ENCODE peak calls at places on chromosomes 4 and X, in six cellular contexts. X is GM23338, C is K562, W is GM12878, I is suprapubic skin, Y is stomach. U is an unnamed sample.

GRCh38 chrX:35380808-35381700 is 417.1 kb upstream of the MAGEB16 start:
- DNase-seq in W (peak; percentile 23), Y (no peak), C (no peak), X (peak; percentile 53), I (no peak), U (no peak)

GRCh38 chr4:62256469-62256868 is 1056.3 kb downstream of the ADGRL3 start:
- DNase-seq in C (no peak), I (no peak), X (no peak), Y (no peak), W (no peak), U (no peak)

GRCh38 chrX:9302400-9302799 is 162.5 kb upstream of the TBL1X start:
- DNase-seq in I (no peak), X (no peak), C (no peak), W (no peak), Y (no peak), U (no peak)

GRCh38 chrX:46376246-46376885 is 168.9 kb downstream of the ZNF674 start:
- DNase-seq in X (peak; percentile 69), W (no peak), I (no peak), Y (no peak), C (peak; percentile 3), U (no peak)

GRCh38 chr4:40261246-40262078 is 64.6 kb downstream of the RHOH start:
- DNase-seq in X (peak; percentile 23), Y (no peak), I (no peak), C (no peak), W (no peak), U (no peak)

GRCh38 chr4:73679836-73680235 is 59.6 kb upstream of the RASSF6 start:
- DNase-seq in I (no peak), Y (no peak), X (no peak), W (no peak), C (no peak), U (no peak)

GRCh38 chr4:1170805-1171305 is 1.5 kb downstream of the SPON2 start:
- DNase-seq in X (no peak), C (no peak), W (no peak), I (peak; percentile 71), Y (no peak), U (peak; percentile 68)

GRCh38 chr4:126779446-126780166 is 853.2 kb upstream of the INTU start:
- DNase-seq in Y (no peak), W (no peak), X (no peak), I (peak; percentile 61), C (peak; percentile 54), U (no peak)

GRCh38 chrX:96611619-96612362 is 72.9 kb upstream of the DIAPH2 start:
- DNase-seq in Y (no peak), I (no peak), C (no peak), W (no peak), X (no peak), U (no peak)

GRCh38 chr4:24965627-24966026 is 52.8 kb upstream of the CCDC149 start:
- DNase-seq in Y (no peak), C (peak; percentile 42), I (no peak), X (peak; percentile 72), W (no peak), U (no peak)

GRCh38 chr4:113837397-113837796 is 75.9 kb upstream of the CAMK2D start:
- DNase-seq in I (no peak), C (no peak), Y (no peak), W (peak; percentile 94), X (no peak), U (no peak)

GRCh38 chr4:40361338-40361737 is 26.2 kb downstream of the CHRNA9 start:
- DNase-seq in I (no peak), W (no peak), Y (no peak), X (no peak), C (no peak), U (no peak)

GRCh38 chrX:18288716-18289115 is 65.8 kb downstream of the SCML2 start:
- DNase-seq in Y (no peak), C (no peak), I (no peak), X (peak; percentile 25), W (no peak), U (no peak)

GRCh38 chr4:39642885-39643550 is 4.4 kb upstream of the SMIM14 start:
- DNase-seq in I (no peak), Y (no peak), C (no peak), W (no peak), X (no peak), U (no peak)

GRCh38 chr4:144820115-144820514 is 174.2 kb downstream of the HHIP start:
- DNase-seq in W (no peak), I (no peak), X (no peak), C (no peak), Y (no peak), U (no peak)

GRCh38 chrX:29661290-29661689 is 554.1 kb upstream of the MAGEB2 start:
- DNase-seq in Y (no peak), C (no peak), I (no peak), X (no peak), W (no peak), U (no peak)

GRCh38 chr4:21593268-21594002 is 355.1 kb downstream of the KCNIP4 start:
- DNase-seq in Y (no peak), I (no peak), C (no peak), X (no peak), W (no peak), U (no peak)

GRCh38 chr4:118280501-118281218 is 72.1 kb downstream of the PRSS12 start:
- DNase-seq in I (no peak), W (peak; percentile 38), Y (peak; percentile 55), C (peak; percentile 22), X (peak; percentile 80), U (no peak)

GRCh38 chr4:53014368-53014767 is 152.3 kb downstream of the RASL11B start:
- DNase-seq in X (no peak), C (no peak), Y (no peak), I (no peak), W (no peak), U (no peak)

GRCh38 chr4:19319607-19320006 is 932.1 kb upstream of the SLIT2 start:
- DNase-seq in C (no peak), I (no peak), W (no peak), Y (no peak), X (peak; percentile 23), U (no peak)

GRCh38 chr4:184250795-184251679 is 33.4 kb upstream of the ENPP6 start:
- DNase-seq in C (peak; percentile 57), W (no peak), I (no peak), Y (no peak), X (peak; percentile 92), U (no peak)

GRCh38 chr4:82706349-82707000 is 92.1 kb downstream of the SCD5 start:
- DNase-seq in I (no peak), X (no peak), C (no peak), Y (no peak), W (no peak), U (no peak)

GRCh38 chrX:68568136-68568535 is 69.3 kb downstream of the YIPF6 start:
- DNase-seq in Y (no peak), X (no peak), C (no peak), I (no peak), W (peak; percentile 8), U (no peak)

GRCh38 chr4:7987148-7987989 is 47.7 kb upstream of the AFAP1 start:
- DNase-seq in C (peak; percentile 61), I (no peak), Y (peak; percentile 81), X (peak; percentile 93), W (peak; percentile 23), U (peak; percentile 82)

GRCh38 chr4:61149278-61149677 is 50.8 kb upstream of the ADGRL3 start:
- DNase-seq in X (no peak), Y (no peak), C (no peak), I (no peak), W (no peak), U (no peak)

DNA sequence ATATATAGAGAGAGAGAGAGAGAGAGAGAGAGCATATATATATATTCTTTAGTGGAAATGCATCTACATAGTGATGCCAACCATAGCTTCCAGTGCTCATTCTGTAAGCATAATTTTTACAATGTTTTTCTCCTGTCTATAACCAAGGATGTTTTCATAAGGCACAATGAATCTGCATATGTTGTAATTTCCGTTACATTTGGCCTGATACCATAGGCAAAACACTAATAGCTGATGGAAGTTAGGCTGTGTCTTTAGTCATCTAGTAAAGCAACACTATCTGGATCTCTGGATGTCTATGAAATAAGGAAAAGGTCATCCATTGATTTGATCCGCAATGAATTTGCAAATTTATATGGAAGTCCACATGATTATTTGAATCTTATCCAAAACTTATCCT is 8.1 kb downstream of the PCDH7 start:
- DNase-seq in C (no peak), I (no peak), X (no peak), W (no peak), Y (no peak), U (no peak)
- TF ChIP-seq POLR2AphosphoS5 in C (no peak), I (no peak), X (no peak), W (no peak), Y (no peak), U (no peak)

GRCh38 chrX:14409341-14409740 is 120.0 kb upstream of the GLRA2 start:
- DNase-seq in W (no peak), Y (no peak), C (no peak), X (no peak), I (no peak), U (no peak)

GRCh38 chrX:14412686-14413085 is 116.7 kb upstream of the GLRA2 start:
- DNase-seq in W (no peak), X (no peak), Y (no peak), C (no peak), I (no peak), U (no peak)
- H3K27ac ChIP-seq in W (no peak overlapping the region), X (no peak overlapping the region), Y (no peak overlapping the region), C (no peak overlapping the region), I (no peak overlapping the region), U (no peak overlapping the region)

DNA sequence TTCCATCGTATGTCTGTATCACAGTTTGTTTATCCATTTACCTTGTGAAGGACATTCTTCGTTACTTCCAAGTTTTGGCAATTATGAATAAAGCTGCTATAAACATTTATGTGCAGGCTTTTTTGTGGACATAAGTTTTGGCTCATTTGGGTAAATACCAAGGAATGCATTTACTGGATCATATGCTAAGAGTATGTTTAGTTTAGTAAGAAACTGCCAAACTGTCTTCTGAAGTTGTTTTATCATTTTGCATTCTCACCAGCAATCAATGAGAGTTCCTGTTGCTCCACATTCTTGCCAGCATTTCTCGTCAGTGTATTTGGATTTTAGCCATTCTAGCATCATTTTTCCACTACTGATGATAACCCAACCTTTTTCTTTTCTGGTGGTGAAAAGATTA is 232.7 kb upstream of the NR3C2 start:
- DNase-seq in W (no peak), I (no peak), C (no peak), X (no peak), Y (no peak), U (no peak)
- TF ChIP-seq POLR2AphosphoS5 in W (no peak), I (no peak), C (no peak), X (no peak), Y (no peak), U (no peak)

GRCh38 chr4:121822047-121822446 is 1.6 kb downstream of the CCNA2 start:
- DNase-seq in Y (no peak), W (no peak), X (no peak), C (no peak), I (no peak), U (no peak)
- H3K27ac ChIP-seq in Y (no peak overlapping the region), W (peak overlapping the region; percentile 89), X (no peak overlapping the region), C (peak overlapping the region; percentile 96), I (no peak overlapping the region), U (no peak overlapping the region)

GRCh38 chr4:156102411-156102810 is 148.7 kb upstream of the CTSO start:
- DNase-seq in W (no peak), C (no peak), I (no peak), X (no peak), Y (no peak), U (no peak)
- TF ChIP-seq POLR2AphosphoS5 in W (no peak), C (no peak), I (no peak), X (no peak), Y (no peak), U (no peak)

GRCh38 chr4:54073481-54073880 is 9.1 kb upstream of the CHIC2 start:
- DNase-seq in I (no peak), C (no peak), W (no peak), X (no peak), Y (no peak), U (no peak)
- H3K27ac ChIP-seq in I (no peak overlapping the region), C (no peak overlapping the region), W (no peak overlapping the region), X (no peak overlapping the region), Y (no peak overlapping the region), U (no peak overlapping the region)

GRCh38 chrX:13064599-13065143 is 20.3 kb upstream of the FAM9C start:
- DNase-seq in Y (no peak), C (no peak), I (no peak), X (no peak), W (no peak), U (peak; percentile 73)
- TF ChIP-seq POLR2AphosphoS5 in Y (peak; percentile 31), C (no peak), I (no peak), X (no peak), W (no peak), U (peak; percentile 17)

U was measured in sigmoid colon.